ENCODE peak calls at places on chromosome X, in seven cellular contexts. E, H, I, T, Q, P and D are unnamed samples.

GRCh38 chrX:83511208-83511607 is 3.1 kb downstream of the POU3F4 start:
- DNase-seq in E (no peak), H (no peak), I (no peak), T (no peak), Q (no peak), P (no peak), D (no peak)

GRCh38 chrX:9378980-9379696 is 85.7 kb upstream of the TBL1X start:
- DNase-seq in E (peak; percentile 67), H (peak; percentile 52), I (peak; percentile 27), T (no peak), Q (no peak), P (no peak), D (no peak)

GRCh38 chrX:13851996-13852695 is 35.3 kb upstream of the GPM6B start:
- DNase-seq in E (no peak), H (no peak), I (no peak), T (no peak), Q (no peak), P (no peak), D (no peak)

GRCh38 chrX:139766545-139766983 is 58.6 kb upstream of the MCF2 start:
- DNase-seq in E (peak; percentile 52), H (no peak), I (no peak), T (no peak), Q (no peak), P (no peak), D (no peak)

GRCh38 chrX:24314019-24314635 is at the start of gene SUPT20HL2:
- DNase-seq in E (no peak), H (no peak), I (no peak), T (no peak), Q (no peak), P (no peak), D (no peak)

GRCh38 chrX:11188664-11189063 is 77.5 kb downstream of the HCCS start:
- DNase-seq in E (no peak), H (peak; percentile 38), I (no peak), T (no peak), Q (no peak), P (no peak), D (no peak)

GRCh38 chrX:40539214-40540142 is 41.3 kb upstream of the ATP6AP2 start:
- DNase-seq in E (peak; percentile 93), H (peak; percentile 71), I (peak; percentile 29), T (peak; percentile 9), Q (peak; percentile 49), P (no peak), D (peak; percentile 44)

GRCh38 chrX:20067709-20068315 is 48.9 kb downstream of the MAP7D2 start:
- DNase-seq in E (peak; percentile 53), H (peak; percentile 88), I (peak; percentile 47), T (peak; percentile 76), Q (peak; percentile 70), P (peak; percentile 49), D (peak; percentile 65)

GRCh38 chrX:54357414-54358377 is at the start of gene WNK3:
- DNase-seq in E (no peak), H (peak; percentile 57), I (peak; percentile 37), T (peak; percentile 58), Q (peak; percentile 69), P (peak; percentile 51), D (peak; percentile 92)

GRCh38 chrX:136896121-136896914 is 15.8 kb upstream of the RBMX start:
- DNase-seq in E (no peak), H (peak; percentile 53), I (no peak), T (no peak), Q (no peak), P (no peak), D (no peak)

GRCh38 chrX:118352566-118352965 is 6.7 kb downstream of the WDR44 start:
- DNase-seq in E (no peak), H (no peak), I (no peak), T (no peak), Q (no peak), P (no peak), D (no peak)

GRCh38 chrX:18873189-18873791 is 110.6 kb downstream of the PHKA2 start:
- DNase-seq in E (no peak), H (peak; percentile 61), I (no peak), T (no peak), Q (no peak), P (no peak), D (peak; percentile 83)

GRCh38 chrX:134847133-134847532 is 143.7 kb upstream of the SMIM10 start:
- DNase-seq in E (no peak), H (no peak), I (no peak), T (no peak), Q (no peak), P (no peak), D (no peak)

GRCh38 chrX:69424161-69424560 is 80.0 kb upstream of the NALF2 start:
- DNase-seq in E (no peak), H (peak; percentile 16), I (no peak), T (no peak), Q (no peak), P (no peak), D (peak; percentile 37)

GRCh38 chrX:135435933-135436332 is 14.2 kb downstream of the SMIM10L2A start:
- DNase-seq in E (no peak), H (no peak), I (no peak), T (no peak), Q (no peak), P (no peak), D (no peak)

GRCh38 chrX:111411591-111412371 is at the start of gene DCX:
- DNase-seq in E (no peak), H (no peak), I (no peak), T (no peak), Q (no peak), P (no peak), D (no peak)

GRCh38 chrX:44898411-44899221 is 25.6 kb downstream of the KDM6A start:
- DNase-seq in E (no peak), H (peak; percentile 46), I (no peak), T (no peak), Q (no peak), P (no peak), D (no peak)

GRCh38 chrX:148069759-148070503 is 88.8 kb downstream of the FMR1NB start:
- DNase-seq in E (no peak), H (no peak), I (no peak), T (no peak), Q (no peak), P (no peak), D (no peak)
- H3K4me3 ChIP-seq in E (no peak overlapping the region), H (no peak overlapping the region), I (no peak overlapping the region), T (no peak overlapping the region), Q (no peak overlapping the region), P (no peak overlapping the region), D (no peak overlapping the region)

GRCh38 chrX:131063613-131064012 is 5.5 kb downstream of the ARHGAP36 start:
- DNase-seq in E (no peak), H (no peak), I (no peak), T (no peak), Q (no peak), P (no peak), D (no peak)
- TF ChIP-seq CTCF in E (no peak), H (no peak), I (no peak), T (no peak), Q (no peak), P (no peak), D (peak; percentile 52)

DNA sequence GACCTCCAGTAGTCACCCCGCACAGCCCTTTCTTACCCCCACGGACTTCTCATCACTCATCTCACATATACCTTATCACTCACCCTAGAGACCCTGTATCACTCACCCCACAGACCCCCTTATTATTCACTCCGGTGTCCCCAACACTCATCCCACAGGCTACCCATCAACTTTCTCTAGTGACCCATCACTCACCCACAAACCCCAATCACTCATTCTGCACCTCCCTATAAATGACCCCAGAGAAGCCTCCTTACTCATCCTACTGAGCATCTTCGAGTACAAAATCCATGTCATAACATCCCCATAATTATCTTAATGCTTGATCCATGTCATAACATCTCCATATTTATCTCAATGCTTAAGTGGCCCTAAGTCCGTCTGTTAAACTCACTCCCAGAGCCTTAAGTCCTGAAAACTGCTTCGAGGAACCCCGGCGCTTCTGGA is 934 bp downstream of the ZNF41 start:
- DNase-seq in E (no peak), H (no peak), I (no peak), T (no peak), Q (no peak), P (no peak), D (no peak)
- H3K27ac ChIP-seq in E (peak overlapping the region; percentile 99), H (no peak overlapping the region), I (peak overlapping the region; percentile 89), T (peak overlapping the region; percentile 92), Q (peak overlapping the region; percentile 97), P (peak overlapping the region; percentile 83), D (peak overlapping the region; percentile 93)

DNA sequence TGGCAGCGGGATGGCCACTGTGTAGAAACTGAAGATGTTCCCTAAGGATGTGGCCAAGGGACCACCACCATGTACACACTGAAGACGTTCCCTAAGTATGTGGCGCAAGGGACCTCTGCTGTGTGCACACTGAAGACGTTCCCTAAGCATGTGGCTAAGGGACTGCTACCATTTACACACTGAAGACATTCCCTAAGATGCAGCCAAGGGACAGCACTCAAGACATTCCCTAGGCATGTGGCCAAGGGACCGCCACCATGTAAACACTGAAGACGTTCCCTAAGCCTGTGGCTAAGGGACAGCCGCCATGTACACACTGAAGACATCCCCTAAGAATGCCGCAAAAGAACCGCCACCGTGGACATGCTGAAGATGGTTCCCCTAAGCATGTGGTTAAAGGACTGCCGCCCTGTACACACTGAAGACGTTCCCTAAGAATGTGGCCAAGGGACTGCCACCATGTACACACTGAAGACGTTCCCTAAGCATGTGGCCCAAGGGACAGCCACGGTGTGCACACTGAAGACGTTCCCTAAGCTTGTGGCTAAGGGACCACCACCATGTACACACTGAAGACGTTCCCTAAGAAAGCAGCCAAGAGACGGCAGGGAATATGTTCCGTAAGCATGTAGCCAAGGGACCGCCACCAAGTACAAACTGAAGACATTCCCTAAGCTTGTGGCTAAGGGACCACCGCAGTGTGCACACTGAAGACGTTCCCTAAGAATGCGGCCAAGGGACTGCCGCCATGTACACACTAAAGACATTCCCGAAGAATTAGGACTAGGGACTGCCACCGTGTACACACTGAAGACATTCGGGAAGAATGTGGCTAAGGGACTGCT is 43.3 kb downstream of the DHRSX start:
- DNase-seq in E (no peak), H (no peak), I (no peak), T (no peak), Q (no peak), P (no peak), D (peak; percentile 59)
- H3K4me3 ChIP-seq in E (no peak overlapping the region), H (no peak overlapping the region), I (no peak overlapping the region), T (no peak overlapping the region), Q (no peak overlapping the region), P (no peak overlapping the region), D (no peak overlapping the region)

DNA sequence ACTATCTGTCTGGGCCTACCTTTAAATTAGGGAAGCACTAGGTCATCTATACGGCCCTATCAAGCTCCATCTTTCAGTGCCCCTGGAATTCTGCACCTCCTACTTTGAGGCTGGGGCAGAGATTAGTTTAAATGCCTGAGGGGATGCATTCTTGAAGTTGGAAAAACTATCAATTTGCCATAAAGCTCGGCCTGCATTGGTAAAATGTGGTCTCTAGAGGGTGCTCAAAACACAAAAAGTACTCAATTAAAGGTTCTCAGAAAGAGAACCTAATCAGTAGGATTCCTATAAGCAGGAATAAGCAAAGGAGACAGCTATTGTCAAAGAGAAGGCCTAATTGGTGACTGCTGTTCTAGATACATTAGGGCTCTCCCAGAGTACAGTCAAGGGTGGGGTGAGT is 111.7 kb downstream of the AMER1 start:
- DNase-seq in E (no peak), H (peak; percentile 4), I (no peak), T (no peak), Q (no peak), P (no peak), D (peak; percentile 2)
- TF ChIP-seq CTCF in E (no peak), H (peak; percentile 44), I (no peak), T (peak; percentile 21), Q (peak; percentile 41), P (peak; percentile 14), D (peak; percentile 35)